ENCODE peak calls at places on chromosome 6, in five cellular contexts. Z is effector CD8-positive, alpha-beta T cell; O is thoracic aorta; L is activated B cell treated with CpG ODN at 0.5 μM for 24 hours; S is renal cortical epithelial cell. C is an unnamed sample.

GRCh38 chr6:1767481-1768246 is 157.9 kb downstream of the FOXC1 start:
- DNase-seq in Z (no peak), O (peak), L (no peak), S (peak), C (no peak)

GRCh38 chr6:100701728-100702127 is 179.4 kb downstream of the ASCC3 start:
- DNase-seq in Z (no peak), O (no peak), L (no peak), S (no peak), C (no peak)

GRCh38 chr6:139316622-139317317 is 25.0 kb upstream of the TXLNB start:
- DNase-seq in Z (no peak), O (no peak), L (no peak), S (peak), C (no peak)

GRCh38 chr6:106890447-106890846 is 84.1 kb downstream of the CD24 start:
- DNase-seq in Z (no peak), O (no peak), L (no peak), S (no peak), C (no peak)

GRCh38 chr6:43405354-43405753 is 22.0 kb upstream of the ABCC10 start:
- DNase-seq in Z (no peak), O (no peak), L (no peak), S (peak), C (no peak)

GRCh38 chr6:1379026-1379809 is 10.2 kb upstream of the FOXF2 start:
- DNase-seq in Z (no peak), O (no peak), L (no peak), S (no peak), C (peak)

GRCh38 chr6:129938242-129939020 is 77.3 kb upstream of the TMEM244 start:
- DNase-seq in Z (no peak), O (no peak), L (no peak), S (peak), C (no peak)

GRCh38 chr6:169451065-169451840 is 197.6 kb upstream of the THBS2 start:
- DNase-seq in Z (no peak), O (no peak), L (no peak), S (no peak), C (no peak)

GRCh38 chr6:140256213-140256612 is 881.8 kb upstream of the CITED2 start:
- DNase-seq in Z (no peak), O (no peak), L (no peak), S (peak), C (no peak)

GRCh38 chr6:125780540-125781306 is 10.0 kb upstream of the NCOA7 start:
- DNase-seq in Z (peak), O (no peak), L (peak), S (peak), C (peak)

GRCh38 chr6:106670236-106670635 is 40.9 kb downstream of the QRSL1 start:
- DNase-seq in Z (no peak), O (no peak), L (no peak), S (no peak), C (no peak)

GRCh38 chr6:22754111-22754510 is 184.7 kb downstream of the HDGFL1 start:
- DNase-seq in Z (no peak), O (no peak), L (no peak), S (no peak), C (no peak)

GRCh38 chr6:133341607-133342158 is 100.5 kb downstream of the EYA4 start:
- DNase-seq in Z (no peak), O (no peak), L (no peak), S (peak), C (no peak)

GRCh38 chr6:39330476-39330875 is 8.0 kb upstream of the KCNK16 start:
- DNase-seq in Z (no peak), O (no peak), L (no peak), S (no peak), C (no peak)

GRCh38 chr6:111759836-111760785 is 113.1 kb downstream of the FYN start:
- DNase-seq in Z (no peak), O (no peak), L (no peak), S (no peak), C (no peak)